ENCODE peak calls at places on chromosomes 11 and 22, in four cellular contexts. One of them, this sample, is unnamed.

GRCh38 chr11:58832246-58832645 is 12.3 kb downstream of the GLYATL2 start:
- DNase-seq in neural progenitor cell: no peak
- DNase-seq in OCI-LY7: no peak
- DNase-seq in MM.1S: no peak
- DNase-seq in this sample: peak

GRCh38 chr22:50308597-50308935 is 1.1 kb upstream of the PLXNB2 start:
- DNase-seq in OCI-LY7: no peak
- DNase-seq in MM.1S: no peak
- DNase-seq in neural progenitor cell: peak
- DNase-seq in this sample: no peak

GRCh38 chr22:31349960-31350359 is 3.8 kb upstream of the PATZ1 start:
- DNase-seq in MM.1S: no peak
- DNase-seq in neural progenitor cell: no peak
- DNase-seq in OCI-LY7: no peak
- DNase-seq in this sample: no peak

GRCh38 chr22:45970709-45971388 is 6.1 kb downstream of the WNT7B start:
- DNase-seq in neural progenitor cell: peak
- DNase-seq in MM.1S: no peak
- DNase-seq in OCI-LY7: no peak
- DNase-seq in this sample: no peak

GRCh38 chr11:84117394-84117793 is 831.2 kb upstream of the CCDC90B start:
- DNase-seq in neural progenitor cell: no peak
- DNase-seq in MM.1S: no peak
- DNase-seq in OCI-LY7: no peak
- DNase-seq in this sample: no peak

GRCh38 chr11:76010051-76010450 is 195.0 kb downstream of the UVRAG start:
- DNase-seq in MM.1S: no peak
- DNase-seq in OCI-LY7: no peak
- DNase-seq in neural progenitor cell: no peak
- DNase-seq in this sample: no peak

GRCh38 chr11:6216501-6216900 is 11.1 kb downstream of the C11orf42 start:
- DNase-seq in neural progenitor cell: no peak
- DNase-seq in MM.1S: no peak
- DNase-seq in OCI-LY7: no peak
- DNase-seq in this sample: no peak

GRCh38 chr11:96213500-96213899 is 129.5 kb downstream of the MAML2 start:
- DNase-seq in neural progenitor cell: no peak
- DNase-seq in OCI-LY7: no peak
- DNase-seq in MM.1S: no peak
- DNase-seq in this sample: no peak

GRCh38 chr11:46071091-46071490 is 50.2 kb downstream of the PHF21A start:
- DNase-seq in MM.1S: no peak
- DNase-seq in OCI-LY7: no peak
- DNase-seq in neural progenitor cell: no peak
- DNase-seq in this sample: no peak

GRCh38 chr22:30197389-30197788 is 49.2 kb downstream of the LIF start:
- DNase-seq in MM.1S: no peak
- DNase-seq in neural progenitor cell: no peak
- DNase-seq in OCI-LY7: no peak
- DNase-seq in this sample: no peak

GRCh38 chr11:117302228-117302627 is 11.1 kb downstream of the BACE1-AS start:
- DNase-seq in neural progenitor cell: no peak
- DNase-seq in OCI-LY7: no peak
- DNase-seq in MM.1S: no peak
- DNase-seq in this sample: no peak

GRCh38 chr11:107849791-107850190 is 8.8 kb downstream of the SLC35F2 start:
- DNase-seq in OCI-LY7: no peak
- DNase-seq in neural progenitor cell: no peak
- DNase-seq in MM.1S: no peak
- DNase-seq in this sample: no peak

GRCh38 chr11:35390737-35391682 is 28.3 kb downstream of the SLC1A2 start:
- DNase-seq in OCI-LY7: no peak
- DNase-seq in MM.1S: no peak
- DNase-seq in neural progenitor cell: no peak
- DNase-seq in this sample: peak

GRCh38 chr11:10382518-10382917 is 72.5 kb upstream of the AMPD3 start:
- DNase-seq in MM.1S: no peak
- DNase-seq in OCI-LY7: peak
- DNase-seq in neural progenitor cell: no peak
- DNase-seq in this sample: no peak

GRCh38 chr11:67432655-67433349 is 4.5 kb downstream of the RPS6KB2 start:
- DNase-seq in neural progenitor cell: no peak
- DNase-seq in MM.1S: no peak
- DNase-seq in OCI-LY7: no peak
- DNase-seq in this sample: no peak

GRCh38 chr11:67085617-67086016 is 29.0 kb downstream of the RHOD start:
- DNase-seq in OCI-LY7: no peak
- DNase-seq in neural progenitor cell: no peak
- DNase-seq in MM.1S: no peak
- DNase-seq in this sample: no peak

GRCh38 chr11:76588455-76589325 is 81.9 kb downstream of the LRRC32 start:
- DNase-seq in MM.1S: peak
- DNase-seq in neural progenitor cell: no peak
- DNase-seq in OCI-LY7: peak
- DNase-seq in this sample: peak

GRCh38 chr11:62839050-62840015 is at the start of gene WDR74:
- DNase-seq in OCI-LY7: peak
- DNase-seq in neural progenitor cell: peak
- DNase-seq in MM.1S: peak
- DNase-seq in this sample: peak

GRCh38 chr22:27879923-27880322 is 39.1 kb downstream of the PITPNB start:
- DNase-seq in neural progenitor cell: peak
- DNase-seq in OCI-LY7: peak
- DNase-seq in MM.1S: peak
- DNase-seq in this sample: peak
- TF ChIP-seq CTCF in neural progenitor cell: peak
- TF ChIP-seq CTCF in OCI-LY7: peak
- TF ChIP-seq CTCF in MM.1S: peak
- TF ChIP-seq CTCF in this sample: peak

GRCh38 chr22:49015993-49016908 is 811.4 kb downstream of the BRD1 start:
- DNase-seq in MM.1S: no peak
- DNase-seq in OCI-LY7: no peak
- DNase-seq in neural progenitor cell: no peak
- DNase-seq in this sample: no peak
- TF ChIP-seq EZH2phosphoT487 in MM.1S: no peak
- TF ChIP-seq EZH2phosphoT487 in OCI-LY7: no peak
- TF ChIP-seq EZH2phosphoT487 in neural progenitor cell: no peak
- TF ChIP-seq EZH2phosphoT487 in this sample: no peak

DNA sequence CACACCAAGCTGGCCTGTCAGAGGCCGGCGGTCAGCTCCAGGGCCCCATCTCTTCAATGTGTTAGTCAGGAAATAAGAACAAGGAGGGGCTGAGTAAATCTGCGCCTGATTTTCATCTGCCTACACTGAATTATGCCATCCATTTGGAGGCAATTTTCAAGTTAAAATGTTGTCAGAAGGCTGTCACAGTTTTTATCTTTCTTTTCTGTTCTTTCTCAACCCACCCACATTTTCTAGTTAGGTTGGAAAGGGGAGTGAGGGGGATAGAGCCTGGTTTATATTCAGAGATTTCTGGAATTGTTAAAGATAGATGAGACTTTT is 18.9 kb downstream of the ADORA2A start:
- DNase-seq in neural progenitor cell: no peak
- DNase-seq in OCI-LY7: no peak
- DNase-seq in MM.1S: no peak
- DNase-seq in this sample: no peak
- H2AFZ ChIP-seq in neural progenitor cell: no peak
- H2AFZ ChIP-seq in OCI-LY7: no peak
- H2AFZ ChIP-seq in MM.1S: no peak
- H2AFZ ChIP-seq in this sample: no peak

DNA sequence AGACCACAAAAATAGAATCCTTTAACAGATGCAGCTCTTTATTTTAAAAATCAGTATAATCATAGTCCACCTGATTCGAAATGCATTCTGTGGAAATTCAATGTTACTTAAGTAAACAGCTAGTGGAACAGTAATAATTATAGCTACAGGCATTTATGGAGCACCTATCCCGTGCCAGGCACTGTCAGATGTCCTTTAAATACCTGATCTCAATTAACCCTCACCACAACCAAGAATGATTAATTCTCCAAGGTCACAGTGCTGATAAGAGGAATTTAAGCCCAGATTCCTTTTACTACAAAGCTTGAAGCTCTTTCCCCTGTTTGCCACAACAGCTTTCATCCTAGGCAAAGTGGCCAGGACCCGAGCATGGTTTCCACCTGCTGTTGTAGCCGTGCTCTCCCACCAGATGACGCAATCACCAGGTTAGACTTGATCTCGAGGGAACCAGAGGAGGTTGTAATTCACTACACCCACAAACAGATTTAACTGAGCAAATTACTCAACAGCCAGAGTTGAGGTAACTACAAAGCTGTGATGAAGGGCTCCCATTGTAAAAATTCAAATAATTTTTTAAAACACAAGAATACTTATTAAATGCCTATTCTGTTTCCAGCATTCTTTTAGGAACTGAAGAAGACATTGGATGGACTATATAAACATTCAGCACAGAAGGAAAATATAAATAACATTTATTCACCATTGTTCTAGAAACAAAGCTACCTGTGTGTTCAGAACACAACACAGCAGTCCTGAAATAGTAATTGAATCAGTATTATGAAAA is 10.3 kb downstream of the PRDM10 start:
- DNase-seq in OCI-LY7: peak
- DNase-seq in neural progenitor cell: peak
- DNase-seq in MM.1S: no peak
- DNase-seq in this sample: peak
- TF ChIP-seq CTCF in OCI-LY7: peak
- TF ChIP-seq CTCF in neural progenitor cell: peak
- TF ChIP-seq CTCF in MM.1S: no peak
- TF ChIP-seq CTCF in this sample: peak

GRCh38 chr11:88202498-88202897 is 27.3 kb upstream of the RAB38 start:
- DNase-seq in neural progenitor cell: no peak
- DNase-seq in OCI-LY7: no peak
- DNase-seq in MM.1S: no peak
- DNase-seq in this sample: no peak
- TF ChIP-seq EZH2phosphoT487 in neural progenitor cell: no peak
- TF ChIP-seq EZH2phosphoT487 in OCI-LY7: no peak
- TF ChIP-seq EZH2phosphoT487 in MM.1S: no peak
- TF ChIP-seq EZH2phosphoT487 in this sample: no peak

GRCh38 chr22:36862251-36863242 is 1.7 kb downstream of the NCF4 start:
- DNase-seq in OCI-LY7: peak
- DNase-seq in MM.1S: no peak
- DNase-seq in neural progenitor cell: no peak
- DNase-seq in this sample: no peak
- H2AFZ ChIP-seq in OCI-LY7: peak
- H2AFZ ChIP-seq in MM.1S: no peak
- H2AFZ ChIP-seq in neural progenitor cell: no peak
- H2AFZ ChIP-seq in this sample: no peak

DNA sequence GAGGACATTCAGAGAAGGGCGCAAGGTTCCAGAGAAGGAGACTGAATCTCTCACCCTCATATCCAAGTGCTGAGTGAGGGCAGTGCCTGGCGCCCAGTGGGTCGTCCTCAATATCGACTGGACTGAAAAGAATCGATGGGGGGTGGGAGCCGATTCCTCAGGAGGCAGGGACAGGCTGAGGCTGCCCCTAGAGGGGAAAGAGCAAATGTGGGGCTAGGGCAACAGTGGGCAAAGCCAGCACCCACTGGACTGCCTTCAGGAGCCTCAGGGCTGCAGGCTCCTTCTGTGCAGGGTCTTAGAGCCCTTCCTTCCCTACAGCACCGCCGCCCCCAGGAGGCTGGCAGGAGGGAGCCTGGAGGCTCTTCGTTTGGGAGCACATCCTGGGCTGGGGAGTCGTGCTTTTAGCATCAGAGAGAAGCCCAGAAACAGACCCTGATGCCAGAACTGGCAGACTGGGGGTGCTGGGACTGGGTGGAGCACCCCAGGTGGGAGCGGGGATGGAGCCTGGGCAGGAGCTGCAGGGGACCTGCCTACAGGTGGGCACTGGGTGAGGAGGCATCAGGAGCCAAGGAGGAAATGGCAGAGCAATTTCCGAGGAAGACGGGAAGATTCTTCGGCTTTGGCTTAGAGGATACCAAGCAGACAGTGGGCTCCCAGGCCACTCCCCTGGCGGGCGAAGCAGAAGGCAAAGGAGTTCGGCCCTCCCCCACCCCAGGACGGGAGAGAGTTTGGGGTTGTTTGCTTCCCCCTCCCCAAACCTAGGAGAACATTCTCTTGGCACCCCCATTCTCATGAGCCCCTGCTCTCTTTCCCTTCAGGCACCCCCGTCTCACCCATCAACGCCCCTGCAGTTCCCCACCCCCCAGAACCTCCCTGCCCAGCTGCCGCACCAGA is 1.2 kb downstream of the SYT7 start:
- DNase-seq in MM.1S: no peak
- DNase-seq in OCI-LY7: no peak
- DNase-seq in neural progenitor cell: peak
- DNase-seq in this sample: no peak
- TF ChIP-seq CTCF in MM.1S: no peak
- TF ChIP-seq CTCF in OCI-LY7: no peak
- TF ChIP-seq CTCF in neural progenitor cell: peak
- TF ChIP-seq CTCF in this sample: no peak

GRCh38 chr11:74168838-74169237 is 2.0 kb downstream of the C2CD3 start:
- DNase-seq in OCI-LY7: no peak
- DNase-seq in MM.1S: no peak
- DNase-seq in neural progenitor cell: no peak
- DNase-seq in this sample: no peak

GRCh38 chr11:74157169-74157568 is 13.6 kb downstream of the C2CD3 start:
- DNase-seq in MM.1S: no peak
- DNase-seq in OCI-LY7: no peak
- DNase-seq in neural progenitor cell: no peak
- DNase-seq in this sample: no peak

GRCh38 chr11:74159642-74160041 is 11.2 kb downstream of the C2CD3 start:
- DNase-seq in OCI-LY7: no peak
- DNase-seq in neural progenitor cell: no peak
- DNase-seq in MM.1S: no peak
- DNase-seq in this sample: no peak

DNA sequence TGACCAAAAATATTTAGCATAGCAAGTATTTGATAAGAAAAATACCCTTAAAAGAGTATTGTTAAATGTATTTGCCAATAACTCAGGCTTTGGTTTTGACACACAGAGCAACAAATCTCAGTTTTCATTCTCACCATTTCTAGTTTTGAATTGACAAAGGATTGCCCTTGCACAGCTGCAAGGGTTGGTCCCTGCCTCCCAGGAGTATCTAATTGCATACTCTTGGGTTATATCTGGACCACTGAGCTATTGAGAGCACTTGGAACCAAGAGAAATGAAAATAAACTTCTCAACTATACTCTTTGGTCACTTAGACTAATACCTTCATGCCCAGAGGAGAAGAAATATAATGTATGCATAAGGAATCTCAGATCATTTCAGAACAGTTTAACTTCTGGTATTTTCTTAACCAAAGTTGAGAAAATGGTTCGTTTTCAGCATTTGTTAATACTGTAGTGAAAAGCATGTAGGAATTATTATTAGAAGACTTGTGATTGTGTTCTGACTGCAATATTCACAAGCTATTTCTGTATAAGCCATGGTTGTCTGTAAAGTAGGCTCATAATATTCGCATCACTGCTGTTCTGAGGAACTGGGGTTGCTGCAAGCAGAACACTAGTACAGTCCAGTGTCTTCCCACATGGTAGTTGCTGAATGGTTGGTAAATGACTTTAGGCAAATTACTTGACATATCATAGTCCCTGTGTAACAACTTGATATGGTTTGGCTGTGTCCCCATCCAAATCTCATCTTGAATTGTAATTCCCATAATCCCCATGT is 7.9 kb downstream of the C2CD3 start:
- DNase-seq in OCI-LY7: no peak
- DNase-seq in neural progenitor cell: no peak
- DNase-seq in MM.1S: no peak
- DNase-seq in this sample: no peak
- TF ChIP-seq EZH2phosphoT487 in OCI-LY7: no peak
- TF ChIP-seq EZH2phosphoT487 in neural progenitor cell: no peak
- TF ChIP-seq EZH2phosphoT487 in MM.1S: no peak
- TF ChIP-seq EZH2phosphoT487 in this sample: no peak

GRCh38 chr11:110056956-110057355 is 36.2 kb upstream of the ZC3H12C start:
- DNase-seq in MM.1S: no peak
- DNase-seq in neural progenitor cell: no peak
- DNase-seq in OCI-LY7: no peak
- DNase-seq in this sample: no peak
- H2AFZ ChIP-seq in MM.1S: no peak
- H2AFZ ChIP-seq in neural progenitor cell: no peak
- H2AFZ ChIP-seq in OCI-LY7: no peak
- H2AFZ ChIP-seq in this sample: no peak

This sample was measured in hepatocyte.